ENCODE peak calls at places on chromosomes 11 and 22, in ten cellular contexts. H, C, W, I, L, O, B, R, Z and P are unnamed samples.

GRCh38 chr11:12291767-12292166 is 85.6 kb upstream of the PARVA start:
- DNase-seq in H (no peak), C (no peak), W (no peak), I (no peak), L (no peak), O (no peak), B (peak), R (no peak), Z (no peak), P (no peak)

GRCh38 chr11:57402188-57403066 is 12.0 kb upstream of the PRG2 start:
- DNase-seq in H (no peak), C (no peak), W (no peak), I (peak), L (no peak), O (no peak), B (no peak), R (no peak), Z (no peak), P (peak)

GRCh38 chr22:45976351-45977002 is 485 bp downstream of the WNT7B start:
- DNase-seq in H (no peak), C (no peak), W (peak), I (no peak), L (no peak), O (no peak), B (no peak), R (no peak), Z (no peak), P (no peak)

GRCh38 chr11:74010306-74010981 is 1.6 kb upstream of the UCP3 start:
- DNase-seq in H (no peak), C (no peak), W (no peak), I (no peak), L (no peak), O (peak), B (no peak), R (no peak), Z (no peak), P (no peak)

GRCh38 chr11:18878211-18878610 is 61.0 kb downstream of the MRGPRX1 start:
- DNase-seq in H (no peak), C (no peak), W (no peak), I (no peak), L (no peak), O (no peak), B (no peak), R (no peak), Z (no peak), P (no peak)

GRCh38 chr22:40603088-40603605 is 33.4 kb downstream of the MRTFA start:
- DNase-seq in H (no peak), C (peak), W (no peak), I (peak), L (no peak), O (no peak), B (no peak), R (peak), Z (no peak), P (peak)

GRCh38 chr11:77470504-77470903 is 3.4 kb downstream of the PAK1 start:
- DNase-seq in H (no peak), C (no peak), W (no peak), I (no peak), L (no peak), O (no peak), B (no peak), R (no peak), Z (no peak), P (no peak)

GRCh38 chr22:31348766-31349165 is 2.6 kb upstream of the PATZ1 start:
- DNase-seq in H (no peak), C (no peak), W (no peak), I (no peak), L (no peak), O (no peak), B (no peak), R (no peak), Z (no peak), P (no peak)

GRCh38 chr11:79244175-79244804 is 196.5 kb downstream of the TENM4 start:
- DNase-seq in H (no peak), C (peak), W (no peak), I (peak), L (no peak), O (peak), B (peak), R (peak), Z (no peak), P (peak)

GRCh38 chr11:84626256-84626655 is 1000.9 kb downstream of the DLG2 start:
- DNase-seq in H (no peak), C (no peak), W (no peak), I (peak), L (no peak), O (no peak), B (no peak), R (no peak), Z (no peak), P (no peak)

GRCh38 chr11:81674211-81674610 is 1059.5 kb downstream of the FAM181B start:
- DNase-seq in H (no peak), C (no peak), W (no peak), I (no peak), L (no peak), O (no peak), B (no peak), R (no peak), Z (no peak), P (no peak)

GRCh38 chr11:71525938-71526495 is 1.1 kb upstream of the KRTAP5-7 start:
- DNase-seq in H (no peak), C (no peak), W (peak), I (no peak), L (no peak), O (no peak), B (no peak), R (no peak), Z (no peak), P (no peak)

GRCh38 chr11:8810331-8811301 is 100.4 kb upstream of the AKIP1 start:
- DNase-seq in H (no peak), C (peak), W (peak), I (peak), L (peak), O (peak), B (no peak), R (peak), Z (peak), P (peak)

GRCh38 chr11:81644239-81644840 is 1089.3 kb downstream of the FAM181B start:
- DNase-seq in H (no peak), C (peak), W (no peak), I (peak), L (no peak), O (no peak), B (peak), R (peak), Z (no peak), P (peak)

GRCh38 chr11:76157891-76158290 is 48.4 kb downstream of the WNT11 start:
- DNase-seq in H (no peak), C (no peak), W (no peak), I (no peak), L (no peak), O (no peak), B (no peak), R (no peak), Z (no peak), P (no peak)

GRCh38 chr22:19271856-19272535 is 19.5 kb downstream of the CLTCL1 start:
- DNase-seq in H (no peak), C (peak), W (no peak), I (peak), L (no peak), O (no peak), B (no peak), R (peak), Z (no peak), P (peak)

GRCh38 chr11:122981388-122982264 is at the start of gene BSX:
- DNase-seq in H (peak), C (peak), W (peak), I (peak), L (peak), O (no peak), B (peak), R (peak), Z (peak), P (peak)

GRCh38 chr11:44120169-44120568 is 24.7 kb downstream of the EXT2 start:
- DNase-seq in H (no peak), C (no peak), W (no peak), I (no peak), L (peak), O (no peak), B (no peak), R (peak), Z (peak), P (peak)
- TF ChIP-seq CTCF in H (no peak), C (peak), W (peak), I (no peak), L (peak), O (no peak), B (peak), R (peak), Z (peak), P (peak)

GRCh38 chr11:68506908-68507307 is 46.4 kb downstream of the PPP6R3 start:
- DNase-seq in H (no peak), C (no peak), W (no peak), I (no peak), L (no peak), O (no peak), B (no peak), R (no peak), Z (no peak), P (peak)
- TF ChIP-seq CTCF in H (no peak), C (no peak), W (no peak), I (no peak), L (no peak), O (no peak), B (no peak), R (peak), Z (no peak), P (no peak)

DNA sequence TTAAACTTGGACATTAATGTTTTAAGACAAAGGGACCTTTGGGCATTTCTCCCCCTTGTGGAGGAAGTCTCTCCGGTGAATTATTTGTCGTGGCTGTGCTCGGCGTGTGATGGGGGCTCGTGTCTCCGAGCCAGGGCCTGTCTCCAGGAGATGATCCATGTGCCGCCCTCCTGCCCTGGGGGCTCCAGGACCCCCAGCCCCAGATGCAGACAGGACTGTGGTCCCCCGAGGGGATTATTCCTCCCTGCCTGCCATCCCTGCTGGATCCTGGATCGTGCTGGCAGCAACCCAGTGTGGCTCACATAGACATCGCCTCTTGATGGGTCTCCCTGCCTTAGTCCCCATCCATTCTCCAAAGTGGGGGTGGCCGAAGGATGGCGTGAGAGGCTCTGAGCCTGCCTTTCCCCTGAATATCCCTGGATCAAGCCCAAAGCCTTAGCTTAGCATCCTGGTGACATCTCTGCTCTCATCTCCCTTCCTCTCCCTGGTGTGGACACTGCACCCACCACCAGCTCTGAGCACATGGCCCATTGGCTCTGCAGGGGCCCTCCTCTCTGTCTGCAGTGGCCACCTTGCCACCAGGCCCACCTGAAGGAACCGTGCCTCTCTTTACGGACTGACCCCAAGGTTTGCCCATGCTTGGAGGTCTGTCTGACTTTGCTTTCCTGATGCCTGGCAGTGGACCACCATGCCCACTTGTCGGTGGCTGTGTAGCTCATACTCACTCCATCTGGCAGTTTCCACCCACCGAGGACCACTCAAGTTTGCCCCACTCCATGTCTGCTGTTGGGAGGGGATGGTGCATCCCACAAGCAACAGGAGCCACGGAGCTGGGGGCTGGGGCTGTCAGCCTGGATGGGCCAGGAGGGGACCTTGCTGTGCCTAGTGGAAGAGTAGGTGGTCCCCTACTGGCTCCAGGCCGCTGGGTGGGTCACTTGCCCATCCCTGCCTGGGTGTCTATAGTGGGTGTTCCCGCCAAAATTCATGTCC is 56.7 kb downstream of the SMIM38 start:
- DNase-seq in H (no peak), C (no peak), W (peak), I (no peak), L (no peak), O (peak), B (no peak), R (peak), Z (no peak), P (no peak)
- TF ChIP-seq CTCF in H (no peak), C (no peak), W (no peak), I (peak), L (no peak), O (no peak), B (no peak), R (peak), Z (peak), P (no peak)

GRCh38 chr11:103541186-103541795 is 432.1 kb downstream of the DYNC2H1 start:
- DNase-seq in H (no peak), C (no peak), W (no peak), I (no peak), L (no peak), O (no peak), B (peak), R (no peak), Z (no peak), P (peak)

GRCh38 chr11:103542851-103543250 is 433.6 kb downstream of the DYNC2H1 start:
- DNase-seq in H (no peak), C (no peak), W (no peak), I (no peak), L (no peak), O (no peak), B (no peak), R (no peak), Z (no peak), P (no peak)

GRCh38 chr11:103545551-103545950 is 436.3 kb downstream of the DYNC2H1 start:
- DNase-seq in H (no peak), C (no peak), W (no peak), I (no peak), L (no peak), O (no peak), B (no peak), R (no peak), Z (no peak), P (no peak)

GRCh38 chr11:103544874-103545273 is 435.6 kb downstream of the DYNC2H1 start:
- DNase-seq in H (no peak), C (no peak), W (no peak), I (peak), L (no peak), O (no peak), B (no peak), R (no peak), Z (no peak), P (no peak)

GRCh38 chr11:103543456-103543855 is 434.2 kb downstream of the DYNC2H1 start:
- DNase-seq in H (no peak), C (no peak), W (no peak), I (no peak), L (no peak), O (no peak), B (no peak), R (no peak), Z (no peak), P (no peak)
- TF ChIP-seq CTCF in H (no peak), C (no peak), W (no peak), I (no peak), L (no peak), O (no peak), B (no peak), R (no peak), Z (no peak), P (no peak)

GRCh38 chr11:102179366-102179765 is 69.1 kb downstream of the YAP1 start:
- DNase-seq in H (no peak), C (peak), W (no peak), I (no peak), L (no peak), O (no peak), B (no peak), R (no peak), Z (no peak), P (no peak)

GRCh38 chr11:102186836-102187235 is 76.6 kb downstream of the YAP1 start:
- DNase-seq in H (no peak), C (no peak), W (no peak), I (peak), L (no peak), O (no peak), B (no peak), R (no peak), Z (no peak), P (no peak)

GRCh38 chr11:102187416-102188125 is 77.3 kb downstream of the YAP1 start:
- DNase-seq in H (no peak), C (no peak), W (no peak), I (no peak), L (no peak), O (no peak), B (no peak), R (peak), Z (no peak), P (no peak)

GRCh38 chr11:102184269-102184987 is 74.2 kb downstream of the YAP1 start:
- DNase-seq in H (no peak), C (no peak), W (no peak), I (no peak), L (no peak), O (no peak), B (no peak), R (peak), Z (no peak), P (no peak)
- TF ChIP-seq CTCF in H (no peak), C (no peak), W (no peak), I (no peak), L (no peak), O (no peak), B (no peak), R (no peak), Z (no peak), P (no peak)

DNA sequence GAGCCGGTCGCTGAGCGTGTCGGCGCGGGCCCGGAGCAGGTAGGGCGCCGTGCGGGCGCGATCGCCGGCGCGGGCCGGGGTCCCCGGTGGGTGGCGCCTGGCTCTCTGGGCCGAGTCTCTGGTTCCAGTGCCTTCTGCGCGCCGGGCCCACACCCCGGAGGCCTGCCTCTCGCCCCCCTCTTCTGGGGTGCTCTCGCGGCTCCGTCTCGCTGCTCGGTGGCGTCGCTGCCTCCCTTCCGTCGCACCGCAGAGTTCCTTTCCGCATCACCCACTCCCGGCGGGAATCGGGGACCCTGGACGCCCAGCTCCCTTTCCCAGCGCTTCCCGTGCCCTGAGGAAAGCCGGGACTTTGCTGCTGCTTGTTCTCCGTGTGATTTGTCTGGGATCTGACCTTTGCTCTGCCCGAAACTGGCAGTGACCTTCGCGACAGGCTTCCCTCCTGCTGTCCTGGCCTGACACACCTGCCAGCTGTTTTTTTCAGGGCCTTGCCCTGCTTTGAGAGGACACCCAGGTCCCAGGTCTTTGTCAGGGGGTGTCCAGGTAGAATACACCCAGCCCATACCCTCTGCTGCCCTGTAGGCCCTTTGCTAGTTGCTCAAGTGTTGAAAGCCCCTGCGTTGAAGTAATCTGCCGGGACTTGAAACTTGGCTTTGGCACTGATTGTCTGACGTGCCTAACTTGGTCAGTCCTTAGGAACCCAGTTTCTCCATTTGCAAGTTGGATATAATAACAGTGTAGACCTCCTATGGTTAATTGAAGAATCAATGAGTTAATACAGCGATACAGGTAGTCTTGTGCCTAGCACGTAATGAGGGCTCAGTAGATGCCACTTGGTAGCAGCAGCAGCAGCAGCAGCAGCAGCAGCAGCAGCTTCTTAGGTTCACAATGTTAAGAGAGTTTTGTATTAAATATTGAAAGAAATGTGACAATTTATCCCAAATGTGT is 791 bp downstream of the FDX1 start:
- DNase-seq in H (peak), C (peak), W (peak), I (peak), L (no peak), O (peak), B (peak), R (peak), Z (peak), P (peak)
- TF ChIP-seq CTCF in H (no peak), C (peak), W (no peak), I (no peak), L (no peak), O (no peak), B (peak), R (no peak), Z (no peak), P (no peak)